ENCODE peak calls at places on chromosomes 3 and 15, in seven cellular contexts. Y is CD4-positive, CD25-positive, alpha-beta regulatory T cell; W is cardiac fibroblast; E is heart left ventricle; X is IMR-90; U is amniotic stem cell; R is activated T-cell treated with anti-CD3 and anti-CD28 coated beads for 1 hour. N is an unnamed sample.

GRCh38 chr15:64089553-64090280 is 3.9 kb downstream of the CIAO2A start:
- DNase-seq in Y (no peak), W (no peak), E (no peak), X (no peak), U (no peak), R (no peak), N (no peak)

GRCh38 chr3:169700195-169700594 is 36.7 kb upstream of the MECOM start:
- DNase-seq in Y (no peak), W (peak), E (no peak), X (no peak), U (no peak), R (no peak), N (no peak)

GRCh38 chr15:68417051-68417450 is 14.9 kb downstream of the ITGA11 start:
- DNase-seq in Y (no peak), W (no peak), E (no peak), X (no peak), U (no peak), R (no peak), N (no peak)

GRCh38 chr3:131998027-131998426 is 36.8 kb downstream of the CPNE4 start:
- DNase-seq in Y (no peak), W (no peak), E (no peak), X (no peak), U (no peak), R (no peak), N (no peak)

GRCh38 chr3:42025388-42026138 is 63.7 kb upstream of the ULK4 start:
- DNase-seq in Y (no peak), W (peak), E (peak), X (peak), U (no peak), R (no peak), N (no peak)

GRCh38 chr15:48945386-48945785 is 18.3 kb downstream of the SHC4 start:
- DNase-seq in Y (no peak), W (peak), E (no peak), X (no peak), U (no peak), R (no peak), N (no peak)

GRCh38 chr15:37819191-37819590 is 115.2 kb upstream of the TMCO5A start:
- DNase-seq in Y (no peak), W (peak), E (no peak), X (peak), U (no peak), R (no peak), N (no peak)

GRCh38 chr3:60588806-60589205 is 662.4 kb downstream of the FHIT start:
- DNase-seq in Y (no peak), W (no peak), E (no peak), X (peak), U (no peak), R (no peak), N (no peak)

GRCh38 chr15:56342653-56343052 is 22.6 kb upstream of the TEX9 start:
- DNase-seq in Y (no peak), W (peak), E (no peak), X (no peak), U (no peak), R (no peak), N (no peak)

GRCh38 chr3:12574656-12575055 is 17.8 kb downstream of the MKRN2 start:
- DNase-seq in Y (no peak), W (peak), E (peak), X (no peak), U (no peak), R (no peak), N (no peak)

GRCh38 chr3:38562467-38562925 is 66.4 kb downstream of the EXOG start:
- DNase-seq in Y (no peak), W (no peak), E (no peak), X (no peak), U (no peak), R (no peak), N (no peak)